ENCODE peak calls at places on chromosomes 12 and 14, in five cellular contexts. O is tibial artery; T is pancreas; H is CD4-positive, CD25-positive, alpha-beta regulatory T cell; U is A549. S is an unnamed sample.
A peak's percentile ranks its signal among the peaks of the same experiment; 100 is the strongest.

GRCh38 chr14:21269252-21270046 is at the start of gene HNRNPC:
- DNase-seq in U (peak; percentile 100), H (peak; percentile 100), O (peak; percentile 100), T (peak; percentile 100), S (peak; percentile 100)

GRCh38 chr14:45678163-45678562 is 425.2 kb upstream of the MIS18BP1 start:
- DNase-seq in U (no peak), T (no peak), H (no peak), O (no peak), S (no peak)

GRCh38 chr14:96165493-96166474 is 38.9 kb upstream of the BDKRB2 start:
- DNase-seq in U (no peak), O (no peak), T (no peak), H (no peak), S (no peak)

GRCh38 chr14:79608426-79608825 is 602.9 kb downstream of the DIO2 start:
- DNase-seq in H (no peak), T (no peak), U (no peak), O (no peak), S (no peak)

GRCh38 chr14:52563120-52563519 is 10.5 kb downstream of the GPR137C start:
- DNase-seq in H (no peak), O (no peak), U (no peak), T (no peak), S (no peak)

GRCh38 chr14:75293920-75294648 is 15.5 kb downstream of the FOS start:
- DNase-seq in O (peak; percentile 94), H (peak; percentile 93), U (peak; percentile 98), T (peak; percentile 97), S (peak; percentile 95)

GRCh38 chr14:84643438-84643837 is 886.5 kb upstream of the FLRT2 start:
- DNase-seq in T (no peak), H (no peak), O (no peak), U (no peak), S (no peak)

GRCh38 chr14:56881181-56881580 is 70.9 kb upstream of the OTX2 start:
- DNase-seq in H (no peak), O (no peak), U (no peak), T (peak; percentile 4), S (no peak)

GRCh38 chr12:112148031-112148513 is 22.7 kb downstream of the TRAFD1 start:
- DNase-seq in T (no peak), O (no peak), U (peak; percentile 49), H (no peak), S (no peak)

GRCh38 chr12:14545144-14546124 is 22.2 kb downstream of the PLBD1 start:
- DNase-seq in O (no peak), U (no peak), H (no peak), T (no peak), S (no peak)

GRCh38 chr12:6840428-6841138 is at the start of gene GNB3:
- DNase-seq in O (no peak), U (no peak), H (no peak), T (no peak), S (no peak)

GRCh38 chr12:106644335-106645073 is 61.7 kb downstream of the RFX4 start:
- DNase-seq in T (no peak), O (no peak), H (no peak), U (no peak), S (peak; percentile 29)

GRCh38 chr12:21566223-21566906 is 38.3 kb downstream of the GYS2 start:
- DNase-seq in T (no peak), H (no peak), O (no peak), U (peak; percentile 62), S (no peak)

GRCh38 chr14:35438910-35439713 is 34.6 kb upstream of the NFKBIA start:
- DNase-seq in H (no peak), T (no peak), O (no peak), U (peak; percentile 22), S (no peak)

GRCh38 chr12:52191841-52192791 is at the start of gene KRT80:
- DNase-seq in U (peak; percentile 99), H (no peak), T (peak; percentile 92), O (peak; percentile 91), S (peak; percentile 77)

GRCh38 chr12:1347294-1347693 is 247.1 kb downstream of the FBXL14 start:
- DNase-seq in U (no peak), T (no peak), H (no peak), O (no peak), S (no peak)

GRCh38 chr12:94690199-94690695 is 39.9 kb upstream of the TMCC3 start:
- DNase-seq in T (peak; percentile 13), U (no peak), H (no peak), O (no peak), S (no peak)

GRCh38 chr12:130372936-130373335 is 35.2 kb downstream of the PIWIL1 start:
- DNase-seq in O (no peak), H (no peak), U (no peak), T (no peak), S (no peak)

GRCh38 chr14:100715803-100716202 is 10.9 kb upstream of the DLK1 start:
- DNase-seq in U (no peak), O (no peak), H (no peak), T (no peak), S (no peak)

GRCh38 chr14:33728010-33728498 is 222.8 kb downstream of the EGLN3 start:
- DNase-seq in O (no peak), H (no peak), T (no peak), U (no peak), S (no peak)

GRCh38 chr14:24132061-24132685 is 1.7 kb downstream of the FITM1 start:
- DNase-seq in O (no peak), U (no peak), H (peak; percentile 43), T (peak; percentile 83), S (no peak)

GRCh38 chr12:121711925-121712461 is 559 bp upstream of the TMEM120B start:
- DNase-seq in T (peak; percentile 47), O (no peak), H (no peak), U (peak; percentile 53), S (no peak)

GRCh38 chr12:32804301-32804700 is 48.6 kb upstream of the YARS2 start:
- DNase-seq in H (no peak), O (no peak), U (no peak), T (no peak), S (no peak)

GRCh38 chr12:120323772-120324171 is 3.8 kb downstream of the PLA2G1B start:
- DNase-seq in H (no peak), U (no peak), O (no peak), T (no peak), S (no peak)

GRCh38 chr14:104422301-104423223 is 157.0 kb upstream of the C14orf180 start:
- DNase-seq in U (no peak), T (no peak), H (no peak), O (no peak), S (no peak)

GRCh38 chr12:3215410-3215975 is 138.3 kb downstream of the TSPAN9 start:
- DNase-seq in U (no peak), H (no peak), T (no peak), O (no peak), S (no peak)
- H3K4me1 ChIP-seq in U (no peaks in the 10 kb centered on the region), H (no peaks in the 10 kb centered on the region), T (no peaks in the 10 kb centered on the region), O (peaks cover 41% of the 10 kb centered on the region), S (peaks cover 8% of the 10 kb centered on the region)

GRCh38 chr12:48977290-48978281 is 536 bp upstream of the WNT1 start:
- DNase-seq in H (peak; percentile 77), U (peak; percentile 64), O (no peak), T (no peak), S (peak; percentile 78)
- H3K4me1 ChIP-seq in H (peaks cover 55% of the 10 kb centered on the region), U (peaks cover 16% of the 10 kb centered on the region), O (peaks cover 47% of the 10 kb centered on the region), T (peaks cover 12% of the 10 kb centered on the region), S (peaks cover 43% of the 10 kb centered on the region)

GRCh38 chr14:91870001-91870400 is 2.7 kb upstream of the TC2N start:
- DNase-seq in H (peak; percentile 82), T (peak; percentile 36), O (no peak), U (peak; percentile 15), S (peak; percentile 66)
- H3K4me1 ChIP-seq in H (peaks cover 98% of the 10 kb centered on the region), T (peaks cover 56% of the 10 kb centered on the region), O (peaks cover 44% of the 10 kb centered on the region), U (peaks cover 43% of the 10 kb centered on the region), S (peaks cover 31% of the 10 kb centered on the region)

GRCh38 chr14:64098120-64098519 is 196.1 kb downstream of the ESR2 start:
- DNase-seq in O (no peak), H (no peak), T (no peak), U (no peak), S (no peak)
- H3K4me1 ChIP-seq in O (no peaks in the 10 kb centered on the region), H (no peaks in the 10 kb centered on the region), T (peaks cover 8% of the 10 kb centered on the region), U (no peaks in the 10 kb centered on the region), S (peaks cover 13% of the 10 kb centered on the region)

GRCh38 chr12:27244680-27245005 is 557 bp downstream of the STK38L start:
- DNase-seq in H (no peak), U (no peak), O (no peak), T (no peak), S (no peak)

GRCh38 chr12:27243804-27244679 is at the start of gene STK38L:
- DNase-seq in T (peak; percentile 98), O (peak; percentile 94), U (peak; percentile 99), H (peak; percentile 95), S (peak; percentile 100)

GRCh38 chr12:27246774-27247173 is 2.7 kb downstream of the STK38L start:
- DNase-seq in H (no peak), O (no peak), T (no peak), U (no peak), S (no peak)

GRCh38 chr12:27245039-27245438 is 953 bp downstream of the STK38L start:
- DNase-seq in H (no peak), O (no peak), U (no peak), T (no peak), S (no peak)

DNA sequence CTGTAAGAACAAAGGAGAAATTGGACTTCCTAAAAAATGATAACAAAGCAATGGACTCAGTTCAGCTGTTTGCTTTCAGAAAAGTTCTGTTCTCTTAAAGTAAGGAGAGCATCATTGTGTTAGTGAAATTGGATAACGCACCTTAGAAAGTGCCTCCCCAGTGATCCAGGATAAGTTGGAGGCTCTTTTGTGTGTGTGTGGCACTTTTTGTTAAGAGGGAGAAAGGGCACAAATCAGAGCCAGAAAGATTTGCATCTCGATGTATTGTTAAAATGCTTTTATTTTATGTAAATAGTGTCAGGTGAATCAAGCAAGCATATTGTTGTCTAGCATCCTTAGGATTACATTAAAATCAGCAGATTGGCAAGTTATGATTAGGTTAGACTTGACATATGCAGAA is 2.1 kb downstream of the STK38L start:
- DNase-seq in H (no peak), U (no peak), O (no peak), T (no peak), S (no peak)
- H3K4me1 ChIP-seq in H (peaks cover 17% of the 10 kb centered on the region), U (peaks cover 11% of the 10 kb centered on the region), O (peaks cover 15% of the 10 kb centered on the region), T (peaks cover 19% of the 10 kb centered on the region), S (peaks cover 25% of the 10 kb centered on the region)

DNA sequence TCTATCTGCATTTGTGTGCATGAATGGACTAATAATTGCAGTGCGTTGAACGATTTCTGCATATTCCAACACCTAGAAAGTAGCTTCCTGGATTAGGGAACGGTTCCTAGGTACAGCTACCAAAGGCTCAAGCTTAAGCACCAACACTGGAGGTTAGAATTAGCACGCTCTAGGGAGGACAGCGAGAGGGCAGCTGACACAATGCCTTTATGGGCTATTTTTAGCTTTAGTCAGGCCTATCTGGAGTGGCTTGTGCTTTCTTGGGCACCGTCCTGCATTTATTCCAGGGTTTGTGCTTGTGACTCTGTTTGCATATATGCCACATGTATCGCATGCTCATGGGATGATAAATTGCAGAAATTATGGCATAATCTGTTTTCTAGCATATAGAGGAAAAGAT is 13.7 kb downstream of the ETV6 start:
- DNase-seq in U (no peak), H (no peak), O (no peak), T (no peak), S (no peak)
- H3K4me1 ChIP-seq in U (peaks cover 9% of the 10 kb centered on the region), H (peaks cover 7% of the 10 kb centered on the region), O (peaks cover 76% of the 10 kb centered on the region), T (peaks cover 18% of the 10 kb centered on the region), S (peaks cover 6% of the 10 kb centered on the region)